ENCODE peak calls at places on chromosomes 5 and 9, in nine cellular contexts. One of them, this sample, is unnamed.

GRCh38 chr5:175743676-175744210 is 85.9 kb downstream of the HRH2 start:
- DNase-seq in cardiac fibroblast: peak
- DNase-seq in NCI-H510A treated with DMSO at 0.1 percent for 48 hours: no peak
- DNase-seq in upper lobe of right lung: no peak
- DNase-seq in MM.1S: no peak
- DNase-seq in COR-L47: no peak
- DNase-seq in GM23248: peak
- DNase-seq in left colon: no peak
- DNase-seq in prostate gland: no peak
- DNase-seq in this sample: no peak

GRCh38 chr5:109318455-109319108 is 91.2 kb downstream of the PJA2 start:
- DNase-seq in cardiac fibroblast: no peak
- DNase-seq in NCI-H510A treated with DMSO at 0.1 percent for 48 hours: no peak
- DNase-seq in upper lobe of right lung: no peak
- DNase-seq in MM.1S: no peak
- DNase-seq in COR-L47: no peak
- DNase-seq in GM23248: no peak
- DNase-seq in left colon: no peak
- DNase-seq in prostate gland: no peak
- DNase-seq in this sample: no peak

GRCh38 chr5:79069488-79070001 is at the start of the genes BHMT2 and DMGDH:
- DNase-seq in cardiac fibroblast: peak
- DNase-seq in NCI-H510A treated with DMSO at 0.1 percent for 48 hours: peak
- DNase-seq in upper lobe of right lung: no peak
- DNase-seq in MM.1S: no peak
- DNase-seq in COR-L47: no peak
- DNase-seq in GM23248: peak
- DNase-seq in left colon: peak
- DNase-seq in prostate gland: no peak
- DNase-seq in this sample: no peak

GRCh38 chr5:44022622-44023021 is 366.6 kb downstream of the FGF10 start:
- DNase-seq in cardiac fibroblast: no peak
- DNase-seq in NCI-H510A treated with DMSO at 0.1 percent for 48 hours: no peak
- DNase-seq in upper lobe of right lung: no peak
- DNase-seq in MM.1S: no peak
- DNase-seq in COR-L47: no peak
- DNase-seq in GM23248: no peak
- DNase-seq in left colon: no peak
- DNase-seq in prostate gland: no peak
- DNase-seq in this sample: no peak

GRCh38 chr5:763998-764781 is 20.3 kb downstream of the ZDHHC11B start:
- DNase-seq in cardiac fibroblast: no peak
- DNase-seq in NCI-H510A treated with DMSO at 0.1 percent for 48 hours: no peak
- DNase-seq in upper lobe of right lung: peak
- DNase-seq in MM.1S: no peak
- DNase-seq in COR-L47: no peak
- DNase-seq in GM23248: no peak
- DNase-seq in left colon: no peak
- DNase-seq in prostate gland: no peak
- DNase-seq in this sample: peak

GRCh38 chr5:147565524-147565923 is 55.7 kb upstream of the DPYSL3 start:
- DNase-seq in cardiac fibroblast: no peak
- DNase-seq in NCI-H510A treated with DMSO at 0.1 percent for 48 hours: peak
- DNase-seq in upper lobe of right lung: no peak
- DNase-seq in MM.1S: no peak
- DNase-seq in COR-L47: peak
- DNase-seq in GM23248: peak
- DNase-seq in left colon: no peak
- DNase-seq in prostate gland: no peak
- DNase-seq in this sample: no peak

GRCh38 chr9:1918642-1919041 is 96.5 kb upstream of the SMARCA2 start:
- DNase-seq in cardiac fibroblast: no peak
- DNase-seq in NCI-H510A treated with DMSO at 0.1 percent for 48 hours: no peak
- DNase-seq in upper lobe of right lung: no peak
- DNase-seq in MM.1S: no peak
- DNase-seq in COR-L47: no peak
- DNase-seq in GM23248: no peak
- DNase-seq in left colon: no peak
- DNase-seq in prostate gland: no peak
- DNase-seq in this sample: no peak

GRCh38 chr5:159582756-159583523 is 252.7 kb upstream of the IL12B start:
- DNase-seq in cardiac fibroblast: peak
- DNase-seq in NCI-H510A treated with DMSO at 0.1 percent for 48 hours: no peak
- DNase-seq in upper lobe of right lung: no peak
- DNase-seq in MM.1S: no peak
- DNase-seq in COR-L47: no peak
- DNase-seq in GM23248: peak
- DNase-seq in left colon: no peak
- DNase-seq in prostate gland: no peak
- DNase-seq in this sample: no peak

GRCh38 chr5:62653001-62653863 is 74.6 kb downstream of the LRRC70 start:
- DNase-seq in cardiac fibroblast: peak
- DNase-seq in NCI-H510A treated with DMSO at 0.1 percent for 48 hours: no peak
- DNase-seq in upper lobe of right lung: no peak
- DNase-seq in MM.1S: no peak
- DNase-seq in COR-L47: no peak
- DNase-seq in GM23248: no peak
- DNase-seq in left colon: no peak
- DNase-seq in prostate gland: no peak
- DNase-seq in this sample: no peak

GRCh38 chr5:54876561-54876960 is 108.8 kb downstream of the ESM1 start:
- DNase-seq in cardiac fibroblast: no peak
- DNase-seq in NCI-H510A treated with DMSO at 0.1 percent for 48 hours: no peak
- DNase-seq in upper lobe of right lung: no peak
- DNase-seq in MM.1S: no peak
- DNase-seq in COR-L47: no peak
- DNase-seq in GM23248: no peak
- DNase-seq in left colon: no peak
- DNase-seq in prostate gland: no peak
- DNase-seq in this sample: no peak

GRCh38 chr5:132024789-132025402 is 13.4 kb upstream of the ACSL6 start:
- DNase-seq in cardiac fibroblast: no peak
- DNase-seq in NCI-H510A treated with DMSO at 0.1 percent for 48 hours: no peak
- DNase-seq in upper lobe of right lung: no peak
- DNase-seq in MM.1S: no peak
- DNase-seq in COR-L47: no peak
- DNase-seq in GM23248: peak
- DNase-seq in left colon: no peak
- DNase-seq in prostate gland: no peak
- DNase-seq in this sample: no peak

GRCh38 chr9:134378901-134379338 is 52.7 kb downstream of the RXRA start:
- DNase-seq in cardiac fibroblast: peak
- DNase-seq in NCI-H510A treated with DMSO at 0.1 percent for 48 hours: no peak
- DNase-seq in upper lobe of right lung: peak
- DNase-seq in MM.1S: no peak
- DNase-seq in COR-L47: peak
- DNase-seq in GM23248: peak
- DNase-seq in left colon: peak
- DNase-seq in prostate gland: peak
- DNase-seq in this sample: no peak

GRCh38 chr5:58503634-58504033 is 12.4 kb downstream of the GAPT start:
- DNase-seq in cardiac fibroblast: no peak
- DNase-seq in NCI-H510A treated with DMSO at 0.1 percent for 48 hours: no peak
- DNase-seq in upper lobe of right lung: no peak
- DNase-seq in MM.1S: no peak
- DNase-seq in COR-L47: no peak
- DNase-seq in GM23248: no peak
- DNase-seq in left colon: no peak
- DNase-seq in prostate gland: no peak
- DNase-seq in this sample: no peak

GRCh38 chr5:135051872-135052271 is 17.8 kb upstream of the PITX1 start:
- DNase-seq in cardiac fibroblast: no peak
- DNase-seq in NCI-H510A treated with DMSO at 0.1 percent for 48 hours: no peak
- DNase-seq in upper lobe of right lung: no peak
- DNase-seq in MM.1S: no peak
- DNase-seq in COR-L47: no peak
- DNase-seq in GM23248: no peak
- DNase-seq in left colon: no peak
- DNase-seq in prostate gland: no peak
- DNase-seq in this sample: no peak

GRCh38 chr5:55480781-55481180 is 54.0 kb downstream of the PLPP1 start:
- DNase-seq in cardiac fibroblast: no peak
- DNase-seq in NCI-H510A treated with DMSO at 0.1 percent for 48 hours: no peak
- DNase-seq in upper lobe of right lung: no peak
- DNase-seq in MM.1S: no peak
- DNase-seq in COR-L47: no peak
- DNase-seq in GM23248: peak
- DNase-seq in left colon: no peak
- DNase-seq in prostate gland: no peak
- DNase-seq in this sample: no peak

GRCh38 chr5:42656661-42657035 is 100.0 kb upstream of the CCDC152 start:
- DNase-seq in cardiac fibroblast: peak
- DNase-seq in NCI-H510A treated with DMSO at 0.1 percent for 48 hours: no peak
- DNase-seq in upper lobe of right lung: no peak
- DNase-seq in MM.1S: peak
- DNase-seq in COR-L47: no peak
- DNase-seq in GM23248: peak
- DNase-seq in left colon: no peak
- DNase-seq in prostate gland: no peak
- DNase-seq in this sample: no peak

GRCh38 chr9:87498046-87498815 is 564 bp downstream of the DAPK1 start:
- DNase-seq in cardiac fibroblast: peak
- DNase-seq in NCI-H510A treated with DMSO at 0.1 percent for 48 hours: no peak
- DNase-seq in upper lobe of right lung: peak
- DNase-seq in MM.1S: peak
- DNase-seq in COR-L47: no peak
- DNase-seq in GM23248: peak
- DNase-seq in left colon: peak
- DNase-seq in prostate gland: peak
- DNase-seq in this sample: no peak

GRCh38 chr9:34190996-34191892 is 12.4 kb downstream of the UBAP1 start:
- DNase-seq in cardiac fibroblast: peak
- DNase-seq in NCI-H510A treated with DMSO at 0.1 percent for 48 hours: peak
- DNase-seq in upper lobe of right lung: no peak
- DNase-seq in MM.1S: no peak
- DNase-seq in COR-L47: peak
- DNase-seq in GM23248: peak
- DNase-seq in left colon: no peak
- DNase-seq in prostate gland: no peak
- DNase-seq in this sample: no peak

GRCh38 chr5:154260224-154260859 is 69.8 kb downstream of the GALNT10 start:
- DNase-seq in cardiac fibroblast: peak
- DNase-seq in NCI-H510A treated with DMSO at 0.1 percent for 48 hours: no peak
- DNase-seq in upper lobe of right lung: no peak
- DNase-seq in MM.1S: no peak
- DNase-seq in COR-L47: no peak
- DNase-seq in GM23248: peak
- DNase-seq in left colon: no peak
- DNase-seq in prostate gland: no peak
- DNase-seq in this sample: no peak

GRCh38 chr9:4371108-4371507 is 71.2 kb upstream of the GLIS3 start:
- DNase-seq in cardiac fibroblast: peak
- DNase-seq in NCI-H510A treated with DMSO at 0.1 percent for 48 hours: no peak
- DNase-seq in upper lobe of right lung: no peak
- DNase-seq in MM.1S: no peak
- DNase-seq in COR-L47: no peak
- DNase-seq in GM23248: peak
- DNase-seq in left colon: no peak
- DNase-seq in prostate gland: no peak
- DNase-seq in this sample: peak

GRCh38 chr5:55427157-55427556 is 107.6 kb downstream of the PLPP1 start:
- DNase-seq in cardiac fibroblast: peak
- DNase-seq in NCI-H510A treated with DMSO at 0.1 percent for 48 hours: no peak
- DNase-seq in upper lobe of right lung: no peak
- DNase-seq in MM.1S: no peak
- DNase-seq in COR-L47: peak
- DNase-seq in GM23248: peak
- DNase-seq in left colon: no peak
- DNase-seq in prostate gland: no peak
- DNase-seq in this sample: no peak

GRCh38 chr5:167442922-167443321 is 848.5 kb upstream of the WWC1 start:
- DNase-seq in cardiac fibroblast: no peak
- DNase-seq in NCI-H510A treated with DMSO at 0.1 percent for 48 hours: no peak
- DNase-seq in upper lobe of right lung: no peak
- DNase-seq in MM.1S: no peak
- DNase-seq in COR-L47: no peak
- DNase-seq in GM23248: peak
- DNase-seq in left colon: no peak
- DNase-seq in prostate gland: no peak
- DNase-seq in this sample: no peak

This sample was measured in RWPE2.